ENCODE peak calls at places on chromosomes 5 and 9, in five cellular contexts. One of them, this sample, is unnamed.

GRCh38 chr5:145110826-145111225 is 724.3 kb downstream of the PRELID2 start:
- DNase-seq in AG09309: no peak
- DNase-seq in IMR-90: peak
- DNase-seq in Caco-2: no peak
- DNase-seq in tibial nerve: no peak
- DNase-seq in this sample: no peak

GRCh38 chr5:162231522-162231921 is 163.9 kb downstream of the GABRG2 start:
- DNase-seq in AG09309: no peak
- DNase-seq in IMR-90: no peak
- DNase-seq in Caco-2: no peak
- DNase-seq in tibial nerve: no peak
- DNase-seq in this sample: no peak

GRCh38 chr5:6767481-6768063 is 54.3 kb downstream of the TENT4A start:
- DNase-seq in AG09309: no peak
- DNase-seq in IMR-90: no peak
- DNase-seq in Caco-2: no peak
- DNase-seq in tibial nerve: no peak
- DNase-seq in this sample: no peak

GRCh38 chr5:43839218-43839617 is 236.2 kb downstream of the NNT start:
- DNase-seq in AG09309: peak
- DNase-seq in IMR-90: peak
- DNase-seq in Caco-2: no peak
- DNase-seq in tibial nerve: no peak
- DNase-seq in this sample: peak

GRCh38 chr5:1724822-1725602 is 74.6 kb downstream of the MRPL36 start:
- DNase-seq in AG09309: no peak
- DNase-seq in IMR-90: no peak
- DNase-seq in Caco-2: peak
- DNase-seq in tibial nerve: no peak
- DNase-seq in this sample: no peak

GRCh38 chr5:7396169-7397004 is 449 bp downstream of the ADCY2 start:
- DNase-seq in AG09309: no peak
- DNase-seq in IMR-90: no peak
- DNase-seq in Caco-2: no peak
- DNase-seq in tibial nerve: no peak
- DNase-seq in this sample: no peak

GRCh38 chr9:2837915-2838314 is 6.0 kb downstream of the PUM3 start:
- DNase-seq in AG09309: no peak
- DNase-seq in IMR-90: peak
- DNase-seq in Caco-2: no peak
- DNase-seq in tibial nerve: no peak
- DNase-seq in this sample: no peak

GRCh38 chr9:85899388-85899787 is 41.6 kb upstream of the NAA35 start:
- DNase-seq in AG09309: no peak
- DNase-seq in IMR-90: no peak
- DNase-seq in Caco-2: no peak
- DNase-seq in tibial nerve: no peak
- DNase-seq in this sample: no peak

DNA sequence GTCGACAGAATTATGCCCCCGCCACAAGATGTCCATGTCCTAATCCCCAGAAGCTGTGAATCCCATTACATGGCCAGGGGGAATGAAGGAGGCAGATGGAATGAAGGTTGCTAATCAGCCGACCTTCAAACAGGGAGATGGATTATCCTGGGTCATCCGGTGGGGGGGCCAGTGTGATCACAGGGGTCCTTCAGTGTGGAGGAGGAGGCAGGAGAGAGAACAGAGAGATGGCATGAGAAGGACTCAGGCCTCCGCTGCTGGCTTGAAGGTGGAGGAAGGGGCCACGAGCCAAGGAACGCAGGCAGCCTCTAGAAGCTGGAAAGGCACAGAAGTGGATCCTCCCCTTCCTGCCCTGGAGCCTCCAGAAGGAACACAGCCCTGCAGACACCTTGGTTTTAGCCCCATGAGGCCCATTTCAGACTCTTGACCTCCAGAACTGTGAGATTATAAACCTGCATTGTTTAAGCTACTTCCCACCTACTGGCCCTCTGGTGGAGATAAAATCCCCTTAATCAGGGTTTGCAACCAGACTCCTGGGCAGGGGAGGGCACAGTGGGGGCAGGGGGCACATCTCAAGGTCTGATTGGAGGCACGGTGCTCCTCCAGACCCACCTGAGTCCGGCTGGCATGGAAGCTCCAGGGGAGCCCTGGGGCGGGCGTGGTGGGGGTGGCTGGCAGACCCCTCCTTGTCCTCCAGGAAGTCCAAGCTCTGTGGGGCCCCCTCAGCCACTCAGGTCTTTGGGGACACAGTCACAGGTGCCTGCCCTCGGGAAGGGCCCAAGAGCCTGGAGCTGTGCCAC is 13.8 kb downstream of the PTGES2 start:
- DNase-seq in AG09309: no peak
- DNase-seq in IMR-90: no peak
- DNase-seq in Caco-2: peak
- DNase-seq in tibial nerve: no peak
- DNase-seq in this sample: no peak
- TF ChIP-seq CTCF in AG09309: no peak
- TF ChIP-seq CTCF in IMR-90: no peak
- TF ChIP-seq CTCF in Caco-2: no peak
- TF ChIP-seq CTCF in tibial nerve: no peak
- TF ChIP-seq CTCF in this sample: no peak

DNA sequence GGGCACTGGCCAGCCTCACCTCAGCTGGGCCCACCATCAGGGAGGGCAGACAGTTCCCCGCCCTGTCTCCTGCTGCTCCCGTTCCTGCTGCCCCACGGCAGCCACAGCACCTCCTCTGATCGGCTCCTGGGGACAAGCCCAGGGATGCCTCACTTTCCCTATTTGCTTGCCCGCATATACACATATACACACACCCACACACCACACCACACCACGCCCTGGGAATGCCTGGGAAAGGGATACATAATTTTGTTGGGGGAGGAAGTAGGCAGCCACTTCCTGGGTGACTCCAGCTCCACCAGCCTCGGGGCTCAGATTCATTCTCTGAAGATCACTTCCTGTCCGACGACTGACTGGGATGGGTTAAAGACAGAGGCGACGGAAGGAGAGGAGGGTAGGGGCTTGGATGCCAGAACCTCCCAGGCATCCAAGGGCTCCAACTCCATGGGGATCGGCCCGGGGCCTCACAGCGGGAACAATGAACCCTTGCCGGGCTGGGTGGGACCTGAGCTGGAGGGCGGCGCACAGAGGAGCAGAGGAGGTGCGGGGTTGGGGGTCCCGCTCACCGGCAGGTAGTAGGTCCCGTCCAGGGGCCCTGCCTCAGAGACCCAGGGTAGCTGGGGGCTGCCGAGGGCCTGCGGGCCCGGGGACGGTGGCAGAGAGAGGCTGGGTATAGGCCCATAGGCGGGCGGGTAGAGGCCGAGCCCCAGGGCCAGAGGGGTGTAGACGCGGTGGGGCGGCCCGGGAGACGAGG is 2.0 kb upstream of the MZB1 start:
- DNase-seq in AG09309: no peak
- DNase-seq in IMR-90: peak
- DNase-seq in Caco-2: no peak
- DNase-seq in tibial nerve: no peak
- DNase-seq in this sample: no peak
- H3K4me3 ChIP-seq in AG09309: peak
- H3K4me3 ChIP-seq in IMR-90: no peak
- H3K4me3 ChIP-seq in Caco-2: no peak
- H3K4me3 ChIP-seq in tibial nerve: no peak
- H3K4me3 ChIP-seq in this sample: no peak

GRCh38 chr5:36965179-36965578 is 88.6 kb downstream of the NIPBL start:
- DNase-seq in AG09309: no peak
- DNase-seq in IMR-90: no peak
- DNase-seq in Caco-2: no peak
- DNase-seq in tibial nerve: no peak
- DNase-seq in this sample: no peak

GRCh38 chr5:36969700-36970395 is 93.3 kb downstream of the NIPBL start:
- DNase-seq in AG09309: no peak
- DNase-seq in IMR-90: no peak
- DNase-seq in Caco-2: no peak
- DNase-seq in tibial nerve: no peak
- DNase-seq in this sample: no peak
- TF ChIP-seq CTCF in AG09309: no peak
- TF ChIP-seq CTCF in IMR-90: no peak
- TF ChIP-seq CTCF in Caco-2: no peak
- TF ChIP-seq CTCF in tibial nerve: no peak
- TF ChIP-seq CTCF in this sample: no peak

GRCh38 chr5:137866541-137867388 is 895 bp upstream of the MYOT start:
- DNase-seq in AG09309: no peak
- DNase-seq in IMR-90: no peak
- DNase-seq in Caco-2: no peak
- DNase-seq in tibial nerve: no peak
- DNase-seq in this sample: no peak
- H3K4me3 ChIP-seq in AG09309: no peak
- H3K4me3 ChIP-seq in IMR-90: no peak
- H3K4me3 ChIP-seq in Caco-2: no peak
- H3K4me3 ChIP-seq in tibial nerve: no peak
- H3K4me3 ChIP-seq in this sample: no peak

This sample was measured in astrocyte of the spinal cord.